ENCODE peak calls at places on chromosomes 1 and 21, in five cellular contexts. Q is heart left ventricle, H is kidney, F is PC-3, L is HFFc6. V is an unnamed sample.

GRCh38 chr21:42758721-42759593 is 105.5 kb downstream of the PDE9A start:
- DNase-seq in F (no peak), Q (no peak), L (no peak), H (no peak), V (no peak)

GRCh38 chr1:116878804-116879477 is 30.8 kb upstream of the PTGFRN start:
- DNase-seq in F (peak), H (no peak), L (no peak), Q (peak), V (no peak)

GRCh38 chr1:211328866-211329265 is 2.2 kb downstream of the TRAF5 start:
- DNase-seq in F (no peak), Q (no peak), H (no peak), L (no peak), V (no peak)

GRCh38 chr21:46441961-46442498 is 16.7 kb upstream of the DIP2A start:
- DNase-seq in L (no peak), F (no peak), Q (no peak), H (no peak), V (no peak)

GRCh38 chr1:211885746-211886522 is 55.4 kb upstream of the LPGAT1 start:
- DNase-seq in F (no peak), Q (no peak), L (no peak), H (no peak), V (no peak)

GRCh38 chr1:184074383-184074782 is 22.9 kb downstream of the TSEN15 start:
- DNase-seq in Q (no peak), L (no peak), F (no peak), H (no peak), V (no peak)

GRCh38 chr21:46420241-46421190 is 38.2 kb upstream of the DIP2A start:
- DNase-seq in L (no peak), Q (no peak), F (no peak), H (peak), V (no peak)

GRCh38 chr1:87796521-87796920 is 467.8 kb downstream of the LMO4 start:
- DNase-seq in F (no peak), Q (no peak), H (no peak), L (no peak), V (no peak)

GRCh38 chr1:3359346-3360157 is 94.9 kb upstream of the ARHGEF16 start:
- DNase-seq in F (peak), Q (no peak), H (no peak), L (no peak), V (no peak)

GRCh38 chr21:46092026-46092764 is 5.7 kb upstream of the COL6A2 start:
- DNase-seq in H (peak), Q (peak), L (peak), F (no peak), V (peak)

GRCh38 chr1:37274491-37274890 is 199.9 kb upstream of the ZC3H12A start:
- DNase-seq in Q (no peak), H (no peak), L (no peak), F (no peak), V (no peak)

GRCh38 chr1:31583995-31584868 is 7.9 kb downstream of the TINAGL1 start:
- DNase-seq in F (peak), H (peak), L (no peak), Q (peak), V (no peak)

GRCh38 chr1:109759513-109760334 is 4.0 kb downstream of the EPS8L3 start:
- DNase-seq in L (no peak), H (no peak), Q (no peak), F (no peak), V (no peak)

GRCh38 chr1:109762821-109763645 is 690 bp downstream of the EPS8L3 start:
- DNase-seq in H (peak), F (peak), Q (no peak), L (peak), V (no peak)

GRCh38 chr1:109762039-109762585 is 1.6 kb downstream of the EPS8L3 start:
- DNase-seq in Q (no peak), L (no peak), H (peak), F (no peak), V (no peak)

GRCh38 chr1:109760581-109761226 is 3.0 kb downstream of the EPS8L3 start:
- DNase-seq in F (no peak), Q (no peak), L (no peak), H (peak), V (no peak)

DNA sequence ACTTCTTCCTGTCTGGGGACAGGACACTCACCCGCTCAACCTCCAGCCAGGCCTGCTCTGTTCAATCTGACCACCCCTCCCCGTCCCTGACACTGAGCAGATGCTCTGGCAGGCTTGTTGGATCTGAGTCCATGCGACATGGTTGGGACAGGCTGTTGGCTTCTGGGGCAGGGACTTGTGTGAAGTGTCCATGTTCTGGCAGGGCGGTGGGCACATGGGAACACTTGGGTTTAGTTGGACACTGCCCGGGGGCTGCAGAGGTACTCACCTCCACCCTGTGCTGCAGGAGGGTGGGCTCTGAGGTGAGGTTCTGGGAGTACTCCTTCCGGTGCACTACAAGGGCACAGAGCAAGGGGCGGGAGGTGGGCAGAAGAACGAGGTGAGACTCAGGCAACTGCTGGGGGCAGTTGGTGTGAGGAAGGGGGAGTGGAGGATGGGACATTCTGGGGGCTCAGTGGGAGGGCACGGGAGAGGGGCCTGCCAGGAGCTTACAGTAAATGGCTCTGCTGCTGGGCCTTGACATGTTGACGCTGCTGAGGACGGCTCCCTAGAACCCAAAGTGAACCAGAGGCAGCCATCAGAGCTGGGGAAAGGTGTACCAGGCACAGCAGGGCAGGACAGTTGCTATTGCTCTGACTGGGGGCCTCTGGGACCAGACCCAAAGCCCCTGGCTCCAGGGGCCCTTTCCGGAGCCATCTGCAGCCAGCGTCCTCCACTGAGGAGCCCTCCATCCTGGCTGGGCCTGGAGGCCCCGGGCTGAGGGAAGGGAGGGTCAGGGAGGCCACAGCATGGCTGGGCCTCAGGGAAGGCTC is 2.3 kb downstream of the EPS8L3 start:
- DNase-seq in Q (peak), L (no peak), F (no peak), H (peak), V (no peak)
- TF ChIP-seq CTCF in Q (no peak), L (no peak), F (no peak), H (no peak), V (no peak)

GRCh38 chr1:109027841-109028240 is 14.1 kb downstream of the WDR47 start:
- DNase-seq in H (no peak), F (peak), L (no peak), Q (no peak), V (no peak)
- TF ChIP-seq CTCF in H (no peak), F (peak), L (peak), Q (no peak), V (no peak)

GRCh38 chr1:35857830-35858229 is 25.2 kb upstream of the AGO1 start:
- DNase-seq in L (peak), H (no peak), F (peak), Q (no peak), V (no peak)
- TF ChIP-seq CTCF in L (peak), H (peak), F (peak), Q (peak), V (peak)

GRCh38 chr1:16140068-16140596 is 15.7 kb downstream of the EPHA2 start:
- DNase-seq in L (no peak), F (no peak), H (no peak), Q (no peak), V (no peak)

GRCh38 chr1:16139473-16139962 is 16.4 kb downstream of the EPHA2 start:
- DNase-seq in L (peak), H (no peak), F (peak), Q (no peak), V (no peak)

GRCh38 chr1:16137890-16138467 is 17.9 kb downstream of the EPHA2 start:
- DNase-seq in H (no peak), Q (no peak), F (no peak), L (no peak), V (no peak)

GRCh38 chr1:16141573-16142336 is 14.1 kb downstream of the EPHA2 start:
- DNase-seq in L (no peak), H (no peak), Q (no peak), F (no peak), V (no peak)

DNA sequence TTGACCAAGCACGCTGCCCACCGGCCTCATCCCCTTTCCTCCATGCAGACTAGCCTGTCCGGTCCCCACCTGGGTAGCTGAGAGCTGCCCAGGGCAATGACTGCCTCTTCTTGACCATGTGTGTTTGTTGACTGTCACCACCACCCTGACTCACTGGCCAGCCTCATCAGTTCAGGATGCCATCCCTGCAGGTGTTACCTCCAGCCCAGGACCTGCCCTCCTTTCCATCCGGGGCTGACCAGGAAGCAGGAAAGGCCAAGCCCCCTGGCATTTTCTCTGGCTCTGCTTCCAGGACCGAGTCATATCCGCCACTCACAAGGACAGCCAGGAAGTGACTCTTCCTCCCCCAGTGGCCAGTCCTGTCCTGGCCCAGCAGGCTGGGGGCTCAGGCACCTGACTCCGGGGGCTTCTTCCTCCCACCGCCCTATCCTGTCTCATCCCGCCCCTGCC is 17.1 kb downstream of the EPHA2 start:
- DNase-seq in Q (peak), L (peak), F (peak), H (no peak), V (no peak)
- TF ChIP-seq CTCF in Q (no peak), L (peak), F (peak), H (no peak), V (no peak)

GRCh38 chr1:26029054-26029863 is 7.7 kb downstream of the EXTL1 start:
- DNase-seq in Q (no peak), L (no peak), F (no peak), H (no peak), V (no peak)

GRCh38 chr1:26031903-26032220 is 10.3 kb downstream of the EXTL1 start:
- DNase-seq in Q (no peak), H (no peak), L (no peak), F (no peak), V (no peak)

GRCh38 chr1:26031196-26031902 is 9.8 kb downstream of the EXTL1 start:
- DNase-seq in H (peak), F (no peak), L (peak), Q (no peak), V (no peak)

GRCh38 chr1:26028490-26028980 is 7.0 kb downstream of the EXTL1 start:
- DNase-seq in Q (no peak), L (no peak), F (no peak), H (no peak), V (no peak)

DNA sequence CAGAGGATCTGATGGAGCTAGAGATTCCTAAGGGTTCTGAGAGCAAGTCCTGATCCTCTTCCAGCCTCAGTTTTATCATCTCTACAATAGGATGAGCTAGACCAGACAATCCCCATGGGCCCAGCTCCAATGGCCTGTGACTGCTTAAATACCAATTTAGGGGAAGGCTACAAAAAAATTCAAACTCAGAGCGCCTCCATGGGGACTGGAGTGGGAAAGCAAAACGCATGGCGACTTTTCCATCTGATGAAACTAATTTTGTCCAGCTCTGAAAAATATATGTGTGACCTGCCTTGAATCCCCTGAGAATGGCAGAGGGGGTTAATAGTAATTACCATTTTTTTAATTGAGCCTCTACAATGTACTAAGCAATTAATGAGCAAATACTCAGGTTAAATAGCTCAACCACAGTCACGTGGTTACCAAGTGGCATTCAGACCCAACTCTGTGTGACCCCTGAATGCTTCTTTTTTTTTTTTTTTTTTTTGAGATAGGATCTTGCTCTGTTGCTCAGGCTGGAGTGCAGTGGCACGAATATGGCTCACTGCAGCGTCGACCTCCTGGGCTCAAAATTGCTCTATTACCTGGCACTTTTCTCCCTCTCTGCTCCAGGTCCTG is 8.4 kb downstream of the EXTL1 start:
- DNase-seq in Q (no peak), H (no peak), F (no peak), L (no peak), V (no peak)
- TF ChIP-seq CTCF in Q (no peak), H (no peak), F (peak), L (peak), V (no peak)

GRCh38 chr1:75764057-75764655 is 21.9 kb upstream of the RABGGTB start:
- DNase-seq in H (no peak), F (no peak), Q (no peak), L (no peak), V (no peak)

GRCh38 chr1:75768021-75768420 is 18.0 kb upstream of the RABGGTB start:
- DNase-seq in H (no peak), F (no peak), Q (no peak), L (no peak), V (no peak)

DNA sequence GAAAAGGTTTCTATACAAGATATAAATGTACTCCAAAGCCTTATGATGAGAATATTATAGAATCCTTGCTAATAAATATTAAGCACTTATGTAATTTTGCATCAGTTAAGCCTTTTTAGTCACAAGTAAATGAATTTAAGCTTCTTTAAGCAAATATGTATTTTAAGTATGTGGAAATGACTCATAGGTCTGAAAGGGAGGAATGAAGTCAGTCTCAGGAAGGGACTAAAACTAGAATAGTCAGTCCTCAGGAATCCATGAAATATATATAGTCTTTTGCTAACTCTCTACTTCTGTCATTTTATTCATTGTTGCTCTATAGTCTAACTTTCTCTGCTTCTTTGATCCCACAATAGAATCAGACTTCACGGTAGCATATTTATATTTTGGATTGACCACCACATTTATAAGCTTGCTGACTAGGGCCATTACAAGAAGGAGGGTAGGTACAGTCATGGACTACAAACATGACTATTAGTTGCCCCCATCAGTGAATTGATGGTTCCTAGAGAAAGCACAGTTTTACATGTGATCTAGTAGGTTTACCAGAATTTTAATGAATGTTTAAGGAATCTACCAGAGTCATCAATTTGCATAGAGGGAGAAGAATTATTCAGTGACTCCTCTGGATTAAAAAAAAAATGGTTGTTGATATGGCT is 20.2 kb upstream of the RABGGTB start:
- DNase-seq in F (peak), H (no peak), Q (no peak), L (peak), V (peak)
- TF ChIP-seq CTCF in F (no peak), H (no peak), Q (no peak), L (no peak), V (no peak)